ENCODE peak calls at places on chromosomes 12 and 14, in four cellular contexts. Y is mesothelial cell of epicardium, L is cardiac fibroblast, C is lower leg skin. T is an unnamed sample.

GRCh38 chr12:109358154-109358869 is 10.6 kb downstream of the MYO1H start:
- DNase-seq in L (peak; percentile 59), Y (no peak), C (no peak), T (no peak)

GRCh38 chr14:94048676-94049624 is 22.8 kb downstream of the OTUB2 start:
- DNase-seq in Y (peak; percentile 56), C (no peak), L (no peak), T (no peak)

GRCh38 chr14:66624319-66624937 is 116.5 kb downstream of the GPHN start:
- DNase-seq in C (no peak), L (peak; percentile 85), Y (peak; percentile 49), T (no peak)

GRCh38 chr12:71639341-71639760 is 24.3 kb downstream of the ZFC3H1 start:
- DNase-seq in L (no peak), C (no peak), Y (no peak), T (no peak)

GRCh38 chr12:121009744-121010143 is 6.5 kb downstream of the C12orf43 start:
- DNase-seq in C (no peak), Y (no peak), L (peak; percentile 50), T (no peak)

GRCh38 chr14:50520947-50521815 is 11.2 kb downstream of the MAP4K5 start:
- DNase-seq in Y (no peak), L (peak; percentile 33), C (peak; percentile 58), T (no peak)

GRCh38 chr14:101063121-101063520 is 159.6 kb upstream of the RTL1 start:
- DNase-seq in L (no peak), C (no peak), Y (no peak), T (no peak)

GRCh38 chr14:51735851-51736250 is 84.1 kb downstream of the FRMD6 start:
- DNase-seq in Y (no peak), C (no peak), L (no peak), T (no peak)

GRCh38 chr14:39232554-39233415 is 930 bp upstream of the MIA2 start:
- DNase-seq in Y (no peak), C (no peak), L (peak; percentile 86), T (no peak)

GRCh38 chr12:31828057-31828456 is 99.2 kb upstream of the AMN1 start:
- DNase-seq in C (no peak), L (no peak), Y (no peak), T (no peak)

GRCh38 chr12:2364566-2365165 is 311.9 kb downstream of the CACNA1C start:
- DNase-seq in C (no peak), L (no peak), Y (no peak), T (no peak)

GRCh38 chr12:63302269-63302940 is 151.4 kb upstream of the AVPR1A start:
- DNase-seq in L (no peak), Y (no peak), C (no peak), T (no peak)

GRCh38 chr12:92208613-92209121 is 63.0 kb upstream of the BTG1 start:
- DNase-seq in Y (no peak), C (no peak), L (peak; percentile 61), T (no peak)

GRCh38 chr14:61754627-61755381 is 7.4 kb upstream of the SNAPC1 start:
- DNase-seq in L (peak; percentile 58), C (no peak), Y (no peak), T (no peak)

GRCh38 chr12:54021432-54022013 is 6.7 kb upstream of the HOXC6 start:
- DNase-seq in L (no peak), C (no peak), Y (no peak), T (no peak)

GRCh38 chr12:58419182-58419760 is 477.9 kb downstream of the ATP23 start:
- DNase-seq in C (peak; percentile 19), Y (no peak), L (no peak), T (no peak)

GRCh38 chr14:77270361-77271112 is 469 bp downstream of the NGB start:
- DNase-seq in L (no peak), C (no peak), Y (no peak), T (no peak)

GRCh38 chr12:49032679-49033447 is 14.3 kb upstream of the PRKAG1 start:
- DNase-seq in L (no peak), C (no peak), Y (no peak), T (no peak)

GRCh38 chr12:106645074-106645421 is 62.2 kb downstream of the RFX4 start:
- DNase-seq in L (peak; percentile 59), Y (no peak), C (peak; percentile 47), T (no peak)

GRCh38 chr12:77049767-77050353 is 15.5 kb downstream of the E2F7 start:
- DNase-seq in L (peak; percentile 78), C (no peak), Y (no peak), T (no peak)

GRCh38 chr12:531951-532585 is 72.3 kb downstream of the B4GALNT3 start:
- DNase-seq in L (no peak), Y (no peak), C (no peak), T (no peak)

GRCh38 chr12:19643635-19644034 is 204.3 kb downstream of the AEBP2 start:
- DNase-seq in L (peak; percentile 81), Y (no peak), C (no peak), T (no peak)

GRCh38 chr14:99819514-99819913 is 26.3 kb downstream of the EML1 start:
- DNase-seq in L (no peak), C (no peak), Y (no peak), T (no peak)

GRCh38 chr14:52473557-52473956 is 78.7 kb downstream of the TXNDC16 start:
- DNase-seq in L (peak; percentile 65), Y (no peak), C (no peak), T (no peak)

GRCh38 chr12:112116232-112117060 is 7.9 kb upstream of the NAA25 start:
- DNase-seq in C (no peak), Y (peak; percentile 44), L (peak; percentile 90), T (no peak)

GRCh38 chr14:25358330-25358729 is 308.4 kb upstream of the STXBP6 start:
- DNase-seq in C (no peak), L (no peak), Y (no peak), T (no peak)

GRCh38 chr12:2034633-2035420 is 18.0 kb upstream of the CACNA1C start:
- DNase-seq in L (peak; percentile 80), C (peak; percentile 60), Y (peak; percentile 93), T (peak; percentile 79)

GRCh38 chr12:122148657-122149056 is 25.4 kb downstream of the IL31 start:
- DNase-seq in L (peak; percentile 54), C (no peak), Y (no peak), T (no peak)

GRCh38 chr12:124928912-124929530 is 14.6 kb upstream of the UBC start:
- DNase-seq in L (no peak), C (no peak), Y (no peak), T (no peak)
- TF ChIP-seq CTCF in L (no peak), C (no peak), Y (no peak), T (no peak)

GRCh38 chr12:65343801-65344200 is 65.3 kb downstream of the MSRB3 start:
- DNase-seq in L (no peak), C (no peak), Y (no peak), T (no peak)

GRCh38 chr12:65335021-65335714 is 56.7 kb downstream of the MSRB3 start:
- DNase-seq in C (no peak), L (peak; percentile 94), Y (no peak), T (no peak)

GRCh38 chr12:65334534-65334933 is 56.1 kb downstream of the MSRB3 start:
- DNase-seq in L (peak; percentile 22), Y (no peak), C (no peak), T (no peak)

GRCh38 chr12:65333649-65334048 is 55.2 kb downstream of the MSRB3 start:
- DNase-seq in Y (no peak), L (no peak), C (no peak), T (no peak)

DNA sequence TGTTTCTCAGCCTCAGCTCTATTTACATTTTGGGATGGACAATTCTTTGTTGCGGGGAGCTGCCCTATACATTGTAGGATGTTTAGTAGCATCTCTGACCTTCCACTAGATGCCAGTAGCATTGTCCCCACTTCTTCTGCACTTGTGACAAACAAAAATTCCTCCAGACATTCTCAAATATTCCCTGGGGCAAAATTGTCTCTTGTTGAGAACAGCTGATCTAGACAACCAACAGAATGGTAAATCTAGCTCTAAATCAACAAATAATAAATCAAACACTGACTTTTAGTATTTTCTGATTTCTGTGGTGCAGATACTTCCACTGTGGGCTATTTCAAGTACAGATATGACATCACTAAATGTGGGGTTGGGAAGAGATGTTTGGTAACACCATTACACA is 60.7 kb downstream of the MSRB3 start:
- DNase-seq in L (no peak), Y (no peak), C (no peak), T (no peak)
- TF ChIP-seq CTCF in L (no peak), Y (no peak), C (no peak), T (no peak)

GRCh38 chr12:47164116-47164515 is 84.4 kb upstream of the AMIGO2 start:
- DNase-seq in C (no peak), L (no peak), Y (no peak), T (no peak)

GRCh38 chr12:47165934-47166333 is 86.2 kb upstream of the AMIGO2 start:
- DNase-seq in C (no peak), Y (no peak), L (peak; percentile 82), T (no peak)

GRCh38 chr12:47166365-47166764 is 86.6 kb upstream of the AMIGO2 start:
- DNase-seq in Y (no peak), C (no peak), L (no peak), T (no peak)

GRCh38 chr12:47160296-47161244 is 80.8 kb upstream of the AMIGO2 start:
- DNase-seq in L (no peak), Y (no peak), C (no peak), T (no peak)

DNA sequence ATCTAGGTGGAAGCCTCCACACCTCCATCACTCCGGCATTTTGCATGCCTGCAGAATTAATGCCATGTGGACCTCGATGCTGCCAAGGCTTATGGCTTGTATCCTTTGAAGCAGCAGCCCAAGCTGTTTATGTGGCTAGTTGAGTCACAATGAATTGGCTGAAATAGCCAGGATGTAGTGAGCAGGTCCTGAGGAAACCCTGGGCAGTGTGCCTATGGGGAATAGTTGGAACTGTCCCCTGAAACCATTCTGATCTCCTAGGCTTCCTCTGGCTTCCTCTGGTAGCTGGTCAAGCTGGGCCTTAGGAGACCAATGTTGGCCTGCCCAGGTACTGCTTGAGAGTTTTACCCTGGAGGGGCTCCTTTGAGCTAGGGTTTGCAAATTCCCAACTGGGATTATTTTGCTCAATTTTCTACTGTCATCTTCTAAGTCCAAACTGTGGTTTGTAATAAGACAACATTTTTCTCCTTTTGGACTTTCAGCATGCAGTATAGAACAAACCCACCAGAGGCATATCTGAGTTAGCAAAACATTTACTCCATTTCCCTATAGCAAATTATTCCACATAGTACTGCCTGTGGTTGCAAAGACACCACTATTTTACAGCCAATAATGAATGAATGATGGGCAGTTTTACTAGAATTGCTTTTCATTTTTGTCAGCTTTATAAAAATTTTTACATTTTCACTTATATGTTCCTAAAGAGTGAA is 85.1 kb upstream of the AMIGO2 start:
- DNase-seq in C (no peak), Y (no peak), L (peak; percentile 47), T (no peak)
- TF ChIP-seq CTCF in C (no peak), Y (no peak), L (peak; percentile 16), T (no peak)

GRCh38 chr12:26361964-26362363 is 166.6 kb downstream of the SSPN start:
- DNase-seq in C (no peak), Y (no peak), L (no peak), T (no peak)
- TF ChIP-seq CTCF in C (no peak), Y (no peak), L (no peak), T (no peak)

GRCh38 chr12:129195081-129195480 is 341.8 kb downstream of the GLT1D1 start:
- DNase-seq in Y (no peak), L (no peak), C (no peak), T (no peak)
- TF ChIP-seq CTCF in Y (no peak), L (no peak), C (no peak), T (no peak)

T was measured in activated B cell treated with CpG ODN at 0.5 μM for 24 hours.